ENCODE peak calls at places on chromosomes 11 and 22, in nine cellular contexts. C is lower leg skin; P is G401; Z is DMS 273 treated with DMSO at 0.1 percent for 48 hours; R is SK-MEL-5; A is NCI-H1092; U is NCI-H1105; E is CD4-positive, alpha-beta T cell; N is HFFc6. M is an unnamed sample.

GRCh38 chr11:15884131-15884530 is 472.2 kb downstream of the SOX6 start:
- DNase-seq in C (no peak), P (no peak), Z (no peak), R (no peak), A (no peak), U (no peak), E (no peak), N (no peak), M (no peak)

GRCh38 chr11:2791521-2792375 is 92.0 kb upstream of the KCNQ1OT1 start:
- DNase-seq in C (no peak), P (no peak), Z (no peak), R (no peak), A (peak; percentile 26), U (no peak), E (peak; percentile 38), N (no peak), M (no peak)

GRCh38 chr11:102361100-102362021 is 14.3 kb downstream of the BIRC2 start:
- DNase-seq in C (no peak), P (no peak), Z (no peak), R (no peak), A (no peak), U (no peak), E (peak; percentile 61), N (no peak), M (no peak)

GRCh38 chr22:20054485-20054884 is 25.6 kb upstream of the DGCR8 start:
- DNase-seq in C (no peak), P (no peak), Z (no peak), R (no peak), A (no peak), U (no peak), E (no peak), N (no peak), M (no peak)

GRCh38 chr22:37906364-37907008 is 389 bp downstream of the MICALL1 start:
- DNase-seq in C (no peak), P (no peak), Z (no peak), R (no peak), A (no peak), U (no peak), E (peak; percentile 25), N (no peak), M (no peak)

GRCh38 chr11:112831041-112831440 is 130.2 kb upstream of the NCAM1 start:
- DNase-seq in C (no peak), P (no peak), Z (no peak), R (no peak), A (no peak), U (no peak), E (no peak), N (no peak), M (no peak)

GRCh38 chr11:108766596-108767173 is 101.8 kb downstream of the DDX10 start:
- DNase-seq in C (no peak), P (no peak), Z (no peak), R (no peak), A (no peak), U (no peak), E (no peak), N (no peak), M (no peak)

GRCh38 chr11:125401746-125402145 is 94.3 kb downstream of the FEZ1 start:
- DNase-seq in C (no peak), P (no peak), Z (no peak), R (no peak), A (no peak), U (no peak), E (no peak), N (no peak), M (peak; percentile 4)

GRCh38 chr22:31178859-31179258 is 18.9 kb downstream of the RNF185 start:
- DNase-seq in C (no peak), P (no peak), Z (no peak), R (no peak), A (no peak), U (no peak), E (no peak), N (no peak), M (no peak)

GRCh38 chr11:93564895-93565294 is 21.7 kb upstream of the SMCO4 start:
- DNase-seq in C (no peak), P (no peak), Z (no peak), R (no peak), A (no peak), U (no peak), E (no peak), N (no peak), M (no peak)

GRCh38 chr11:126443120-126443519 is 87.6 kb downstream of the ST3GAL4 start:
- DNase-seq in C (no peak), P (peak; percentile 58), Z (no peak), R (no peak), A (peak; percentile 75), U (peak; percentile 66), E (no peak), N (no peak), M (no peak)

GRCh38 chr11:100630898-100631297 is 56.2 kb upstream of the ARHGAP42 start:
- DNase-seq in C (no peak), P (no peak), Z (no peak), R (no peak), A (no peak), U (no peak), E (no peak), N (no peak), M (no peak)

GRCh38 chr11:12376259-12376971 is 956 bp upstream of the PARVA start:
- DNase-seq in C (peak; percentile 74), P (peak; percentile 43), Z (no peak), R (peak; percentile 30), A (no peak), U (no peak), E (no peak), N (no peak), M (no peak)

GRCh38 chr11:100557830-100558611 is 129.1 kb upstream of the ARHGAP42 start:
- DNase-seq in C (no peak), P (no peak), Z (no peak), R (no peak), A (no peak), U (no peak), E (no peak), N (no peak), M (no peak)

GRCh38 chr11:61919113-61919840 is 1.9 kb upstream of the RAB3IL1 start:
- DNase-seq in C (no peak), P (no peak), Z (no peak), R (no peak), A (no peak), U (no peak), E (no peak), N (no peak), M (no peak)

GRCh38 chr11:81915045-81915444 is 818.6 kb downstream of the FAM181B start:
- DNase-seq in C (no peak), P (no peak), Z (no peak), R (no peak), A (no peak), U (no peak), E (no peak), N (no peak), M (no peak)

GRCh38 chr11:128498846-128499245 is 88.5 kb downstream of the ETS1 start:
- DNase-seq in C (no peak), P (no peak), Z (no peak), R (peak; percentile 43), A (no peak), U (no peak), E (no peak), N (peak; percentile 70), M (no peak)

GRCh38 chr22:46662226-46662625 is 42.0 kb downstream of the GRAMD4 start:
- DNase-seq in C (no peak), P (no peak), Z (no peak), R (no peak), A (no peak), U (no peak), E (no peak), N (no peak), M (no peak)

GRCh38 chr11:118321386-118322082 is 17.0 kb downstream of the CD3E start:
- DNase-seq in C (no peak), P (no peak), Z (no peak), R (no peak), A (no peak), U (no peak), E (no peak), N (no peak), M (no peak)